ENCODE peak calls at places on chromosomes 7 and 10, in nine cellular contexts. One of them, this sample, is unnamed.

GRCh38 chr10:28897617-28898464 is 220.5 kb downstream of the BAMBI start:
- DNase-seq in lung microvascular endothelial cell: no peak
- DNase-seq in fibroblast of lung: no peak
- DNase-seq in mucosa of descending colon: no peak
- DNase-seq in RPMI7951: peak
- DNase-seq in C1 segment of cervical spinal cord: peak
- DNase-seq in breast epithelium: no peak
- DNase-seq in IMR-90: no peak
- DNase-seq in T1000: no peak
- DNase-seq in this sample: no peak

GRCh38 chr10:54800677-54801480 is at the start of gene PCDH15:
- DNase-seq in lung microvascular endothelial cell: peak
- DNase-seq in fibroblast of lung: peak
- DNase-seq in mucosa of descending colon: no peak
- DNase-seq in RPMI7951: no peak
- DNase-seq in C1 segment of cervical spinal cord: peak
- DNase-seq in breast epithelium: no peak
- DNase-seq in IMR-90: no peak
- DNase-seq in T1000: no peak
- DNase-seq in this sample: peak

GRCh38 chr10:72697711-72698110 is 5.8 kb downstream of the MCU start:
- DNase-seq in lung microvascular endothelial cell: no peak
- DNase-seq in fibroblast of lung: peak
- DNase-seq in mucosa of descending colon: no peak
- DNase-seq in RPMI7951: no peak
- DNase-seq in C1 segment of cervical spinal cord: no peak
- DNase-seq in breast epithelium: no peak
- DNase-seq in IMR-90: no peak
- DNase-seq in T1000: no peak
- DNase-seq in this sample: no peak

GRCh38 chr7:22417841-22418240 is 60.9 kb upstream of the RAPGEF5 start:
- DNase-seq in lung microvascular endothelial cell: peak
- DNase-seq in fibroblast of lung: no peak
- DNase-seq in mucosa of descending colon: no peak
- DNase-seq in RPMI7951: no peak
- DNase-seq in C1 segment of cervical spinal cord: no peak
- DNase-seq in breast epithelium: no peak
- DNase-seq in IMR-90: no peak
- DNase-seq in T1000: no peak
- DNase-seq in this sample: no peak

GRCh38 chr7:116025098-116025809 is 5.3 kb downstream of the TFEC start:
- DNase-seq in lung microvascular endothelial cell: peak
- DNase-seq in fibroblast of lung: peak
- DNase-seq in mucosa of descending colon: no peak
- DNase-seq in RPMI7951: no peak
- DNase-seq in C1 segment of cervical spinal cord: no peak
- DNase-seq in breast epithelium: no peak
- DNase-seq in IMR-90: peak
- DNase-seq in T1000: no peak
- DNase-seq in this sample: no peak

GRCh38 chr10:86377797-86378146 is 11.2 kb upstream of the GRID1 start:
- DNase-seq in lung microvascular endothelial cell: no peak
- DNase-seq in fibroblast of lung: no peak
- DNase-seq in mucosa of descending colon: no peak
- DNase-seq in RPMI7951: no peak
- DNase-seq in C1 segment of cervical spinal cord: no peak
- DNase-seq in breast epithelium: no peak
- DNase-seq in IMR-90: no peak
- DNase-seq in T1000: no peak
- DNase-seq in this sample: no peak

GRCh38 chr7:100723732-100724275 is 3.5 kb downstream of the EPO start:
- DNase-seq in lung microvascular endothelial cell: no peak
- DNase-seq in fibroblast of lung: no peak
- DNase-seq in mucosa of descending colon: no peak
- DNase-seq in RPMI7951: no peak
- DNase-seq in C1 segment of cervical spinal cord: no peak
- DNase-seq in breast epithelium: no peak
- DNase-seq in IMR-90: no peak
- DNase-seq in T1000: no peak
- DNase-seq in this sample: no peak

GRCh38 chr10:112767156-112767555 is 182.9 kb upstream of the TCF7L2 start:
- DNase-seq in lung microvascular endothelial cell: no peak
- DNase-seq in fibroblast of lung: peak
- DNase-seq in mucosa of descending colon: no peak
- DNase-seq in RPMI7951: no peak
- DNase-seq in C1 segment of cervical spinal cord: no peak
- DNase-seq in breast epithelium: no peak
- DNase-seq in IMR-90: peak
- DNase-seq in T1000: no peak
- DNase-seq in this sample: no peak

GRCh38 chr7:46969303-46970130 is 612.4 kb downstream of the TNS3 start:
- DNase-seq in lung microvascular endothelial cell: no peak
- DNase-seq in fibroblast of lung: peak
- DNase-seq in mucosa of descending colon: peak
- DNase-seq in RPMI7951: peak
- DNase-seq in C1 segment of cervical spinal cord: no peak
- DNase-seq in breast epithelium: no peak
- DNase-seq in IMR-90: peak
- DNase-seq in T1000: no peak
- DNase-seq in this sample: no peak

GRCh38 chr10:29841724-29842649 is 207.2 kb upstream of the SVIL start:
- DNase-seq in lung microvascular endothelial cell: peak
- DNase-seq in fibroblast of lung: peak
- DNase-seq in mucosa of descending colon: peak
- DNase-seq in RPMI7951: peak
- DNase-seq in C1 segment of cervical spinal cord: no peak
- DNase-seq in breast epithelium: peak
- DNase-seq in IMR-90: peak
- DNase-seq in T1000: no peak
- DNase-seq in this sample: no peak

GRCh38 chr7:7323352-7323751 is 141.0 kb downstream of the C1GALT1 start:
- DNase-seq in lung microvascular endothelial cell: no peak
- DNase-seq in fibroblast of lung: no peak
- DNase-seq in mucosa of descending colon: no peak
- DNase-seq in RPMI7951: no peak
- DNase-seq in C1 segment of cervical spinal cord: no peak
- DNase-seq in breast epithelium: no peak
- DNase-seq in IMR-90: no peak
- DNase-seq in T1000: no peak
- DNase-seq in this sample: no peak

GRCh38 chr10:106402455-106402854 is 762.1 kb downstream of the SORCS1 start:
- DNase-seq in lung microvascular endothelial cell: no peak
- DNase-seq in fibroblast of lung: no peak
- DNase-seq in mucosa of descending colon: no peak
- DNase-seq in RPMI7951: no peak
- DNase-seq in C1 segment of cervical spinal cord: no peak
- DNase-seq in breast epithelium: no peak
- DNase-seq in IMR-90: peak
- DNase-seq in T1000: no peak
- DNase-seq in this sample: no peak

GRCh38 chr7:19353158-19353557 is 207.9 kb upstream of the FERD3L start:
- DNase-seq in lung microvascular endothelial cell: no peak
- DNase-seq in fibroblast of lung: peak
- DNase-seq in mucosa of descending colon: no peak
- DNase-seq in RPMI7951: no peak
- DNase-seq in C1 segment of cervical spinal cord: no peak
- DNase-seq in breast epithelium: no peak
- DNase-seq in IMR-90: peak
- DNase-seq in T1000: no peak
- DNase-seq in this sample: no peak

GRCh38 chr7:133009426-133009825 is 72.5 kb downstream of the CHCHD3 start:
- DNase-seq in lung microvascular endothelial cell: peak
- DNase-seq in fibroblast of lung: no peak
- DNase-seq in mucosa of descending colon: no peak
- DNase-seq in RPMI7951: no peak
- DNase-seq in C1 segment of cervical spinal cord: no peak
- DNase-seq in breast epithelium: no peak
- DNase-seq in IMR-90: no peak
- DNase-seq in T1000: no peak
- DNase-seq in this sample: no peak

This sample was measured in kidney.